ENCODE peak calls at places on chromosomes 4 and X, in eight cellular contexts. One of them, this sample, is unnamed.

GRCh38 chr4:168524006-168524405 is 27.2 kb downstream of the PALLD start:
- ATAC-seq in HCT116: no peak
- ATAC-seq in K562: no peak
- ATAC-seq in upper lobe of left lung: no peak
- ATAC-seq in body of pancreas: no peak
- ATAC-seq in right lobe of liver: no peak
- ATAC-seq in HepG2: no peak
- ATAC-seq in GM12878: peak
- ATAC-seq in this sample: no peak

GRCh38 chrX:24026403-24026801 is 584 bp downstream of the KLHL15 start:
- ATAC-seq in K562: no peak
- ATAC-seq in HCT116: no peak
- ATAC-seq in upper lobe of left lung: no peak
- ATAC-seq in right lobe of liver: no peak
- ATAC-seq in HepG2: no peak
- ATAC-seq in body of pancreas: no peak
- ATAC-seq in GM12878: no peak
- ATAC-seq in this sample: no peak

GRCh38 chrX:153502796-153503195 is 8.0 kb downstream of the BGN start:
- ATAC-seq in HepG2: no peak
- ATAC-seq in right lobe of liver: no peak
- ATAC-seq in body of pancreas: no peak
- ATAC-seq in upper lobe of left lung: no peak
- ATAC-seq in HCT116: no peak
- ATAC-seq in K562: no peak
- ATAC-seq in GM12878: no peak
- ATAC-seq in this sample: no peak

GRCh38 chr4:95548738-95549245 is at the start of gene UNC5C:
- ATAC-seq in HCT116: no peak
- ATAC-seq in right lobe of liver: peak
- ATAC-seq in body of pancreas: peak
- ATAC-seq in K562: peak
- ATAC-seq in GM12878: peak
- ATAC-seq in HepG2: peak
- ATAC-seq in upper lobe of left lung: peak
- ATAC-seq in this sample: peak

GRCh38 chr4:74105656-74106275 is 6.8 kb upstream of the CXCL2 start:
- ATAC-seq in upper lobe of left lung: no peak
- ATAC-seq in K562: no peak
- ATAC-seq in body of pancreas: no peak
- ATAC-seq in HCT116: no peak
- ATAC-seq in GM12878: no peak
- ATAC-seq in right lobe of liver: peak
- ATAC-seq in HepG2: no peak
- ATAC-seq in this sample: no peak

GRCh38 chrX:111511477-111511876 is at the start of gene SERTM2:
- ATAC-seq in right lobe of liver: peak
- ATAC-seq in HCT116: no peak
- ATAC-seq in HepG2: no peak
- ATAC-seq in GM12878: peak
- ATAC-seq in K562: peak
- ATAC-seq in body of pancreas: no peak
- ATAC-seq in upper lobe of left lung: peak
- ATAC-seq in this sample: no peak

GRCh38 chr4:148442830-148443549 is 776 bp upstream of the NR3C2 start:
- ATAC-seq in GM12878: peak
- ATAC-seq in body of pancreas: peak
- ATAC-seq in K562: peak
- ATAC-seq in HepG2: peak
- ATAC-seq in upper lobe of left lung: peak
- ATAC-seq in HCT116: peak
- ATAC-seq in right lobe of liver: peak
- ATAC-seq in this sample: no peak

GRCh38 chrX:103061486-103061885 is 2.5 kb downstream of the BEX1 start:
- ATAC-seq in GM12878: no peak
- ATAC-seq in HepG2: no peak
- ATAC-seq in HCT116: no peak
- ATAC-seq in upper lobe of left lung: no peak
- ATAC-seq in K562: no peak
- ATAC-seq in body of pancreas: no peak
- ATAC-seq in right lobe of liver: no peak
- ATAC-seq in this sample: no peak

GRCh38 chr4:25236971-25237370 is 3.1 kb downstream of the PI4K2B start:
- ATAC-seq in K562: no peak
- ATAC-seq in upper lobe of left lung: no peak
- ATAC-seq in body of pancreas: no peak
- ATAC-seq in GM12878: no peak
- ATAC-seq in HCT116: no peak
- ATAC-seq in right lobe of liver: no peak
- ATAC-seq in HepG2: no peak
- ATAC-seq in this sample: no peak
- TF ChIP-seq POLR2A in K562: no peak
- TF ChIP-seq POLR2A in upper lobe of left lung: no peak
- TF ChIP-seq POLR2A in body of pancreas: no peak
- TF ChIP-seq POLR2A in GM12878: no peak
- TF ChIP-seq POLR2A in HCT116: no peak
- TF ChIP-seq POLR2A in right lobe of liver: no peak
- TF ChIP-seq POLR2A in HepG2: no peak
- TF ChIP-seq POLR2A in this sample: no peak

DNA sequence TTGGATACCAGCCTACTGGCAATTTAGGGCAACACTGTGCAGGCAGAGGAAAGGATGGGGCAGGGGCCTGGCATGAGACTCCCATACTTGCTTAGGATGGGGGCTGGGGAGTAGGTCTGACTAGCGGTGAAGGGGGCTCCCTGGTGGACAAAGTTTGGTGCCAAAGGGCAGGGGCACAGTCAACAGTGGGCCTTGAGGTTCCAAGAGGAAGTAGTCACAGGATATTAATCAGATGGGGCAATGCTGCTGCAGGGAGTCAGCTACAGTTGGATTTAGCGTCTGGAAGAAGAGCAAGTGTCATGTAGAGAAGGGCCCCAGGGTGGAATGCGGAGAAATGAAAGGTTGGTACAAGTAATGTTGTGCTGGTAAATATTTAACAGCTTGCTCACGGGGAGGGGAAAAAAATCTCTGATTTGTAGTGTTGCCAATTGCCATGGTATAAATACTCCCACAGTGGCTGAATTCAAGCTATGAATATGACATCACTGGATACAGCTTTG is 139.4 kb downstream of the PJA1 start:
- ATAC-seq in body of pancreas: no peak
- ATAC-seq in HCT116: no peak
- ATAC-seq in GM12878: no peak
- ATAC-seq in K562: no peak
- ATAC-seq in upper lobe of left lung: no peak
- ATAC-seq in right lobe of liver: no peak
- ATAC-seq in HepG2: peak
- ATAC-seq in this sample: no peak
- H3K27ac ChIP-seq in body of pancreas: no peak
- H3K27ac ChIP-seq in HCT116: no peak
- H3K27ac ChIP-seq in GM12878: no peak
- H3K27ac ChIP-seq in K562: no peak
- H3K27ac ChIP-seq in upper lobe of left lung: no peak
- H3K27ac ChIP-seq in right lobe of liver: no peak
- H3K27ac ChIP-seq in HepG2: no peak
- H3K27ac ChIP-seq in this sample: no peak

GRCh38 chr4:86593726-86594558 is at the start of gene PTPN13:
- ATAC-seq in body of pancreas: peak
- ATAC-seq in right lobe of liver: peak
- ATAC-seq in HCT116: peak
- ATAC-seq in K562: peak
- ATAC-seq in HepG2: peak
- ATAC-seq in GM12878: peak
- ATAC-seq in upper lobe of left lung: peak
- ATAC-seq in this sample: peak
- TF ChIP-seq POLR2A in body of pancreas: peak
- TF ChIP-seq POLR2A in right lobe of liver: peak
- TF ChIP-seq POLR2A in HCT116: peak
- TF ChIP-seq POLR2A in K562: no peak
- TF ChIP-seq POLR2A in HepG2: no peak
- TF ChIP-seq POLR2A in GM12878: peak
- TF ChIP-seq POLR2A in upper lobe of left lung: peak
- TF ChIP-seq POLR2A in this sample: peak

GRCh38 chr4:3410401-3411135 is 31.2 kb upstream of the HGFAC start:
- ATAC-seq in HepG2: no peak
- ATAC-seq in HCT116: no peak
- ATAC-seq in right lobe of liver: peak
- ATAC-seq in upper lobe of left lung: no peak
- ATAC-seq in GM12878: no peak
- ATAC-seq in body of pancreas: no peak
- ATAC-seq in K562: no peak
- ATAC-seq in this sample: no peak
- H3K27ac ChIP-seq in HepG2: no peak
- H3K27ac ChIP-seq in HCT116: no peak
- H3K27ac ChIP-seq in right lobe of liver: peak
- H3K27ac ChIP-seq in upper lobe of left lung: no peak
- H3K27ac ChIP-seq in GM12878: no peak
- H3K27ac ChIP-seq in body of pancreas: no peak
- H3K27ac ChIP-seq in K562: no peak
- H3K27ac ChIP-seq in this sample: no peak

GRCh38 chr4:183504930-183505555 is at the start of gene ING2:
- ATAC-seq in right lobe of liver: peak
- ATAC-seq in K562: peak
- ATAC-seq in GM12878: peak
- ATAC-seq in HepG2: peak
- ATAC-seq in upper lobe of left lung: peak
- ATAC-seq in HCT116: peak
- ATAC-seq in body of pancreas: peak
- ATAC-seq in this sample: peak

GRCh38 chr4:183507928-183508327 is 3.1 kb downstream of the ING2 start:
- ATAC-seq in K562: no peak
- ATAC-seq in HepG2: no peak
- ATAC-seq in HCT116: no peak
- ATAC-seq in upper lobe of left lung: no peak
- ATAC-seq in right lobe of liver: no peak
- ATAC-seq in body of pancreas: no peak
- ATAC-seq in GM12878: no peak
- ATAC-seq in this sample: no peak

GRCh38 chr4:183504064-183504929 is 561 bp upstream of the ING2 start:
- ATAC-seq in body of pancreas: peak
- ATAC-seq in HCT116: peak
- ATAC-seq in right lobe of liver: peak
- ATAC-seq in GM12878: peak
- ATAC-seq in HepG2: peak
- ATAC-seq in K562: peak
- ATAC-seq in upper lobe of left lung: peak
- ATAC-seq in this sample: peak

GRCh38 chr4:183506389-183506735 is 1.5 kb downstream of the ING2 start:
- ATAC-seq in HepG2: no peak
- ATAC-seq in GM12878: no peak
- ATAC-seq in body of pancreas: no peak
- ATAC-seq in right lobe of liver: no peak
- ATAC-seq in HCT116: no peak
- ATAC-seq in K562: no peak
- ATAC-seq in upper lobe of left lung: no peak
- ATAC-seq in this sample: no peak

GRCh38 chr4:183505556-183506388 is 914 bp downstream of the ING2 start:
- ATAC-seq in right lobe of liver: peak
- ATAC-seq in body of pancreas: peak
- ATAC-seq in GM12878: peak
- ATAC-seq in upper lobe of left lung: peak
- ATAC-seq in HepG2: peak
- ATAC-seq in K562: peak
- ATAC-seq in HCT116: peak
- ATAC-seq in this sample: peak
- TF ChIP-seq POLR2A in right lobe of liver: peak
- TF ChIP-seq POLR2A in body of pancreas: peak
- TF ChIP-seq POLR2A in GM12878: peak
- TF ChIP-seq POLR2A in upper lobe of left lung: peak
- TF ChIP-seq POLR2A in HepG2: peak
- TF ChIP-seq POLR2A in K562: peak
- TF ChIP-seq POLR2A in HCT116: no peak
- TF ChIP-seq POLR2A in this sample: peak

DNA sequence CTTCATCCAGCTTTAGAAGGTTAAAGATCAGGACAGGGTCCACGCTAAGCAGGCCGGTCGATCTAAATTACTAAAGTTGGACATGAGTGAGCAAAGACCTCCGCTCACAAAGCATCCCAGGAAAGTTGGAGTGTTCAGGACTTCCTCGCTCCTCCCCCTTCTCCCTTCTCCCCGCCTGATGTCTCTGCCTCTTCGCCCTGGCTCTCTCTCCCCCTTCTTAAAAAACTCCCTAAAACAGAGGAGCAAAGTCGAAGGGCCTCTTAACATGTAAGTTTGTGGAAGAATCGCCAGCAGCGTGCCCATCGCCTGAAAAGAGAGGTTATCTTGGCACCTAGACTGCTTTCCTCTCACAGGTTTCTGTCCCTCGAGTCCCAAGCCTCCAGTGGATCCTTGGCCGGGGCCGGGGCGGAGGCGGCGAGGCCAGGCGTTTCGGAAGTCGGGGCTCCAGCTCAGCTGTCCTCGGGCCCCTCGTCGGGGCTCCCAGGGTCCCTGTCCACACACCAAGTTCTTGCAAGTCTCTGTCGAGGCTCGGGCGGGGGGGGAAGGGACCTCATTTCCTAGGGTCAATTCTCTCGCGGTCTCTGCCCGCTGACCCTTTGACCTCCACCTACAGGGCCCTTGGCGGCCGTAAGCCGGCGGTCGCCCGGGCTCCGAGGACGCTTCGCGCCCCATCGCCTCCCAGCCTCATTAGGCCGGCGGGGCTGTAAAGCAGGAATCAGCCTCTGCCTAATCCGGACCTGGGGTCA is 7.6 kb downstream of the ZIC3 start:
- ATAC-seq in upper lobe of left lung: no peak
- ATAC-seq in HepG2: no peak
- ATAC-seq in HCT116: no peak
- ATAC-seq in GM12878: no peak
- ATAC-seq in body of pancreas: no peak
- ATAC-seq in right lobe of liver: no peak
- ATAC-seq in K562: no peak
- ATAC-seq in this sample: no peak
- H3K27ac ChIP-seq in upper lobe of left lung: no peak
- H3K27ac ChIP-seq in HepG2: no peak
- H3K27ac ChIP-seq in HCT116: no peak
- H3K27ac ChIP-seq in GM12878: no peak
- H3K27ac ChIP-seq in body of pancreas: no peak
- H3K27ac ChIP-seq in right lobe of liver: no peak
- H3K27ac ChIP-seq in K562: no peak
- H3K27ac ChIP-seq in this sample: no peak

GRCh38 chrX:46873746-46874145 is 36.9 kb downstream of the RP2 start:
- ATAC-seq in right lobe of liver: no peak
- ATAC-seq in body of pancreas: no peak
- ATAC-seq in upper lobe of left lung: no peak
- ATAC-seq in HepG2: no peak
- ATAC-seq in GM12878: no peak
- ATAC-seq in K562: no peak
- ATAC-seq in HCT116: no peak
- ATAC-seq in this sample: no peak
- TF ChIP-seq POLR2A in right lobe of liver: no peak
- TF ChIP-seq POLR2A in body of pancreas: no peak
- TF ChIP-seq POLR2A in upper lobe of left lung: no peak
- TF ChIP-seq POLR2A in HepG2: no peak
- TF ChIP-seq POLR2A in GM12878: no peak
- TF ChIP-seq POLR2A in K562: no peak
- TF ChIP-seq POLR2A in HCT116: no peak
- TF ChIP-seq POLR2A in this sample: no peak

This sample was measured in gastroesophageal sphincter.